ENCODE peak calls at places on chromosomes 4 and X, in eight cellular contexts. K is iris pigment epithelial cell; Z is lung; X is NCI-H1436 treated with DMSO at 0.1 percent for 48 hours; S is tibial nerve; W is AG04450; C is effector CD8-positive, alpha-beta T cell; Y is non-pigmented ciliary epithelial cell. Q is an unnamed sample.

GRCh38 chrX:113522814-113523213 is 682.2 kb upstream of the AMOT start:
- DNase-seq in S (no peak), Z (no peak), W (no peak), C (no peak), X (no peak), K (peak), Y (no peak), Q (no peak)

GRCh38 chr4:136690363-136690762 is 841.9 kb downstream of the PCDH18 start:
- DNase-seq in W (no peak), Z (no peak), K (peak), S (no peak), C (no peak), X (no peak), Y (no peak), Q (no peak)

GRCh38 chr4:156475322-156475721 is 496.3 kb downstream of the PDGFC start:
- DNase-seq in C (no peak), X (no peak), S (no peak), K (peak), Y (peak), Z (no peak), W (peak), Q (no peak)

GRCh38 chr4:137529432-137529831 is 2.9 kb downstream of the PCDH18 start:
- DNase-seq in Y (no peak), S (no peak), K (no peak), W (no peak), X (no peak), C (no peak), Z (no peak), Q (no peak)

GRCh38 chr4:1775731-1776500 is 17.2 kb upstream of the FGFR3 start:
- DNase-seq in Z (no peak), X (no peak), W (no peak), Y (no peak), C (no peak), K (no peak), S (no peak), Q (no peak)

GRCh38 chrX:53456254-53456653 is 22.1 kb upstream of the HSD17B10 start:
- DNase-seq in X (no peak), Z (no peak), S (no peak), C (no peak), W (no peak), Y (no peak), K (peak), Q (no peak)

GRCh38 chr4:15756361-15756861 is 21.7 kb upstream of the CD38 start:
- DNase-seq in C (peak), Z (no peak), K (peak), Y (no peak), S (no peak), W (no peak), X (no peak), Q (no peak)

GRCh38 chrX:49915352-49916222 is 6.8 kb upstream of the CLCN5 start:
- DNase-seq in X (peak), Y (no peak), Z (peak), S (peak), C (peak), W (peak), K (peak), Q (no peak)

GRCh38 chr4:139085141-139085540 is 69.6 kb downstream of the NOCT start:
- DNase-seq in K (peak), X (no peak), Y (no peak), W (no peak), S (no peak), Z (no peak), C (no peak), Q (no peak)

GRCh38 chrX:47245156-47245555 is 12.3 kb downstream of the USP11 start:
- DNase-seq in W (no peak), X (no peak), Y (no peak), K (no peak), S (no peak), Z (no peak), C (no peak), Q (no peak)

GRCh38 chrX:41779058-41779564 is 55.1 kb downstream of the GPR82 start:
- DNase-seq in C (no peak), Z (no peak), K (peak), X (no peak), W (peak), S (no peak), Y (peak), Q (no peak)

GRCh38 chrX:137195991-137196390 is 162.2 kb upstream of the GPR101 start:
- DNase-seq in Y (peak), X (no peak), Z (no peak), K (peak), W (no peak), C (no peak), S (no peak), Q (no peak)

GRCh38 chr4:179352221-179352620 is 1910.0 kb upstream of the AGA start:
- DNase-seq in Z (no peak), X (no peak), W (no peak), K (no peak), S (no peak), C (no peak), Y (no peak), Q (no peak)

GRCh38 chr4:82797591-82798081 is 960 bp downstream of the SCD5 start:
- DNase-seq in K (peak), S (no peak), W (no peak), Z (no peak), X (no peak), C (no peak), Y (no peak), Q (no peak)

GRCh38 chrX:17078031-17078730 is 131.7 kb downstream of the REPS2 start:
- DNase-seq in W (no peak), K (peak), S (no peak), X (no peak), C (no peak), Y (peak), Z (no peak), Q (no peak)

GRCh38 chrX:1673337-1673736 is 58.5 kb downstream of the ASMT start:
- DNase-seq in W (no peak), Z (no peak), Y (no peak), X (no peak), K (peak), S (no peak), C (peak), Q (no peak)

GRCh38 chr4:100935090-100935489 is 412.2 kb downstream of the PPP3CA start:
- DNase-seq in X (no peak), Y (no peak), W (no peak), Z (no peak), C (no peak), S (no peak), K (peak), Q (no peak)

Q was measured in suprapubic skin.